ENCODE peak calls at places on chromosomes 11 and 22, in six cellular contexts. T, Z, S, L, J and F are unnamed samples.

GRCh38 chr11:66421492-66422205 is 814 bp downstream of the NPAS4 start:
- DNase-seq in T (peak), Z (peak), S (peak), L (peak), J (peak), F (peak)

GRCh38 chr11:63705526-63705925 is 24.2 kb downstream of the RTN3 start:
- DNase-seq in T (no peak), Z (no peak), S (no peak), L (no peak), J (no peak), F (no peak)

GRCh38 chr11:98036810-98037209 is 983.9 kb upstream of the CNTN5 start:
- DNase-seq in T (no peak), Z (no peak), S (no peak), L (no peak), J (no peak), F (no peak)

GRCh38 chr11:107078375-107078774 is 60.1 kb upstream of the GUCY1A2 start:
- DNase-seq in T (no peak), Z (no peak), S (no peak), L (no peak), J (no peak), F (no peak)

GRCh38 chr11:7668911-7669310 is 4.4 kb downstream of the CYB5R2 start:
- DNase-seq in T (no peak), Z (no peak), S (no peak), L (no peak), J (no peak), F (no peak)

GRCh38 chr11:45079943-45080719 is 66.3 kb upstream of the PRDM11 start:
- DNase-seq in T (no peak), Z (peak), S (no peak), L (no peak), J (no peak), F (peak)

GRCh38 chr22:35076648-35077047 is 10.7 kb downstream of the ISX start:
- DNase-seq in T (no peak), Z (no peak), S (no peak), L (no peak), J (no peak), F (no peak)

GRCh38 chr22:45441158-45441557 is 27.7 kb downstream of the RIBC2 start:
- DNase-seq in T (peak), Z (peak), S (peak), L (peak), J (peak), F (no peak)

GRCh38 chr22:38850399-38850798 is 6.6 kb upstream of the NPTXR start:
- DNase-seq in T (no peak), Z (no peak), S (no peak), L (no peak), J (no peak), F (no peak)

GRCh38 chr11:24496728-24497396 is at the start of gene LUZP2:
- DNase-seq in T (peak), Z (no peak), S (peak), L (peak), J (peak), F (no peak)
- TF ChIP-seq CTCF in T (no peak), Z (no peak), S (no peak), L (no peak), J (no peak), F (no peak)

GRCh38 chr11:77040401-77040777 is 6.2 kb downstream of the B3GNT6 start:
- DNase-seq in T (no peak), Z (no peak), S (no peak), L (no peak), J (no peak), F (no peak)

GRCh38 chr11:77038825-77039326 is 4.7 kb downstream of the B3GNT6 start:
- DNase-seq in T (no peak), Z (no peak), S (no peak), L (no peak), J (no peak), F (no peak)

GRCh38 chr11:77040889-77041288 is 6.7 kb downstream of the B3GNT6 start:
- DNase-seq in T (no peak), Z (no peak), S (no peak), L (no peak), J (no peak), F (no peak)

GRCh38 chr11:77038029-77038824 is 4.0 kb downstream of the B3GNT6 start:
- DNase-seq in T (peak), Z (no peak), S (no peak), L (no peak), J (no peak), F (no peak)

GRCh38 chr11:77039491-77040400 is 5.5 kb downstream of the B3GNT6 start:
- DNase-seq in T (peak), Z (peak), S (peak), L (peak), J (peak), F (no peak)
- TF ChIP-seq CTCF in T (peak), Z (peak), S (peak), L (peak), J (peak), F (no peak)

DNA sequence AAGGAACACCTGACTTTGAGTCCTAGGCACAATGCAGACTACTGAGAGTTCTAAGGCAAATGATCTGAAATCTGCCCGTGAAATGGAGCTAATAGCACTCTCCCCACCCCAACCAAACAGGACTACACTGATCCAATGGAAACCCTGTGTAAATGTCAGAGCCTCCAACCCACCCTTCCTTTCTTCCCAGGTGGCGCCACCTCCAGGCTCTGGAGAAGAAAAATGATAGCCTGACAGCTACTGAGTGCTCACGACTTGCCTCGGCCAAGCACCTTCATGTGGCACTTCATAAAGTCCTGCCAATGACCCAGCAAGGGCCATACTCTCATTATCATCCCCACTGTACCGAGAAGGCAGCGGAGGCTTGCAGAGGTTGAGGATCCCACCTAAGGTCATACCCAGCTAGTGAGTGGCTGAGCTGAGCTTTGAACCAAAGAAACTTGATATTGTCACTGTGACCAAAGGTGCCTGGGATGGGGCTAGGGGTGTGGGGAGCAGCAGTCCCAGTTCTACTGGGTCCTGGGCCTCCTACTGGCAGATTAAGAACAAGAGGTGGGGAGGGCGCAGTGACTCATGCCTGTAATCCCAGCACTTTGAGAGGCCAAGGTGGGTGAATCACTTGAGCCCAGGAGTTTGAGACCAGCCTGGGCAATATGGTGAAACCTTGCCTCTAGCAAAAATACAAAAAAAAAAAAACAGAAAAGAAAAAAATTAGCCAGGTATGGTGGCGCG is 20.5 kb downstream of the TST start:
- DNase-seq in T (peak), Z (peak), S (no peak), L (no peak), J (no peak), F (no peak)
- TF ChIP-seq CTCF in T (no peak), Z (no peak), S (peak), L (no peak), J (no peak), F (no peak)

DNA sequence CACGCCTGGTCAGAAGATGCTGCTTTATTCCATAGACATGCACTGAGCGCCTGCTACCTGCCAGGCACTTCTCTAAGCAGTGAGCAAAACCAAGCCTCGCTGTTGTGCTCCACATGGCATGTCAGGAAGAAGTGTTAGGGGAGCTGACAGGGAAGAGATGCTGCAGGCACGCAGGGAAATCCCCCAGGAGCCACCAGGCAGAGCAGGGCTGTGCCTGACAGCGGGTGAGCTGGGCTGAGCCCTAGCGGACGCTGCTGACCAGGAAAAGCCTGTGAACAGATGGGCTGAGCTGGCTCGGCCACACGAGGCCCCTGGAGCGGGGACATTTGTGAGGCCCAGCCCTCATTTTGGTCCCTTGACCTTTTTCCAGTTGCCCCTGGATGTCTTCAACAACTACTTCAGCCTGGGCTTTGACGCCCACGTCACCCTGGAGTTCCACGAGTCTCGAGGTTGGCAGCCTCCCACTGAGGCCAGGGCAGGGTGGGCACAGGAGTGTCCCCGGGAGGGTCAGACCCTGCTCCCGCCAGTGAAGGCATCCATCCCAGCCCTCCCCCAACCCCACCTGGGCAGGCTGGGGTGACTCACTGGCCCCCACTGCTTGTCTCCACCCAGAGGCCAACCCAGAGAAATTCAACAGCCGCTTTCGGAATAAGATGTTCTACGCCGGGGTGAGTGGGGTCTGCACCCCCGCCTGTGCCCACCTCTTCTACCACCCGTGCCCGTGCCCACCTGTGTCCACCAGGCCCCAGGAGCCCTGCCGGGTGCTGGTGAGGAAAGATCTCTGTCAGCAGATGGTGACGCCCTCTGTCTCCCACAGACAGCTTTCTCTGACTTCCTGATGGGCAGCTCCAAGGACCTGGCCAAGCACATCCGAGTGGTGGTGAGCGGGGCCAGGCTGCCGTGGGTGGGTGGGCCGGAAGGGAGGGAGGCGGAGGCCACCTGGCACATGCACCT is 7.4 kb upstream of the MDK start:
- DNase-seq in T (no peak), Z (no peak), S (no peak), L (no peak), J (peak), F (no peak)
- TF ChIP-seq CTCF in T (no peak), Z (no peak), S (no peak), L (no peak), J (no peak), F (no peak)

GRCh38 chr11:33716236-33716635 is 15.6 kb upstream of the C11orf91 start:
- DNase-seq in T (no peak), Z (no peak), S (no peak), L (no peak), J (no peak), F (no peak)
- TF ChIP-seq CTCF in T (peak), Z (no peak), S (peak), L (no peak), J (peak), F (no peak)

GRCh38 chr22:36103891-36104290 is 56.7 kb downstream of the APOL3 start:
- DNase-seq in T (no peak), Z (no peak), S (no peak), L (no peak), J (no peak), F (no peak)

GRCh38 chr22:36102995-36103394 is 57.6 kb downstream of the APOL3 start:
- DNase-seq in T (no peak), Z (no peak), S (no peak), L (no peak), J (no peak), F (no peak)

GRCh38 chr22:36104988-36105387 is 55.6 kb downstream of the APOL3 start:
- DNase-seq in T (peak), Z (no peak), S (peak), L (no peak), J (no peak), F (no peak)

GRCh38 chr22:36106910-36107309 is 53.6 kb downstream of the APOL3 start:
- DNase-seq in T (no peak), Z (no peak), S (no peak), L (no peak), J (no peak), F (no peak)

GRCh38 chr22:36104435-36104834 is 56.1 kb downstream of the APOL3 start:
- DNase-seq in T (no peak), Z (no peak), S (no peak), L (no peak), J (no peak), F (no peak)
- TF ChIP-seq CTCF in T (no peak), Z (no peak), S (peak), L (no peak), J (no peak), F (no peak)

DNA sequence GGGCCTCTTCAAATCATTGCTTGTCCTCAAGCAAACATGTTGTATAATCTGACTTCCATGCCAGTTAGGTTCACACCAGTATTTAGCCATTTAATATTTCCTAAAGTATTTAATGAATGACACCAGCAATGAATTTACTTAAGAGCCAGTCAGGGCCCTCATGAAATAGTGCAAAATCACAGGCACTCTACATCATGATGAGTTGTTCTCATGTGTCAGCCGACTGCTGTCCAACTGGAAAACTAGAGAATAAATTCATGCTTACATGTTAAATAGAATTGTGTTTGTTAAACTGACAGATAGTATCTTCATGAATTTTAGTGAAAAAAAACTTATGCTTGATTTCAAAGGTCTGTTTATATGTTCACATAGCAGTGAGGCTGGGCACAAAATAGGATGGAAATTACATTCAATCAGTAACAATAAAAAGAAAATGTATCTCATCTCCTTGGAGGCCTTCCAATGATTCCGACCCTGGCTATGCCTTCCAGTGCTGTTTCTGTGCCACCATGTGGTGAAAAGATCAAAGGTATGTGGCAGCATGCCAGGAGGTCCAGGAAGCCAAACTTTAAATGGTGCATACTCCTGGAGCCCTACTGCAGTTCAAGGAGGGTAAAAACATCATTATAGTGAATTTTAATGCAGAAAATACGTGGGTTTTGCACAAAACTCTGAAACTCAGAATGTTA is 45.2 kb downstream of the CTSC start:
- DNase-seq in T (peak), Z (peak), S (no peak), L (no peak), J (no peak), F (no peak)
- TF ChIP-seq CTCF in T (no peak), Z (no peak), S (no peak), L (no peak), J (no peak), F (no peak)

DNA sequence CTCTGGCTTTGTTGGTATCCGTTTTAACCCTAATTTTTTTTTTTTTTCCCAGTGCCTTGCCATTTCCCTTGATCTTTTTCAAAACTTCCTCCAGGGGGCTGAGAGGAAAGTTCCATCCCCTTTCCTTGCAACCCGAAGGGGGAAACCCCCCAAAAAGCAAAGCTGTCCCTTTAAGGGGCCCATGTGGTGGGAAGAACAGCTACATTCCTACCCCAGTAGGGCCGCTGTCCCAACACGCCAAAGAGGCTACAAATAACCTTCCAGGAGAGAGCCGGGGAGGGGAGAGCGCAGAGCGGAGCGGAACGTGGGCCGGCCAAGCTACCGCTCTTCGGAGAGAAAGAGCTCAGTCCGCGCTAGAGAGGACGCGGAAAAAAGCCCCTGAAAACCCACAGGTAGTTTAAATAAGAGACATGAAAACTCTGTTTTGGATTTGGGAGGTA is 1.7 kb downstream of the LRP4 start:
- DNase-seq in T (peak), Z (peak), S (peak), L (peak), J (peak), F (no peak)
- TF ChIP-seq CTCF in T (peak), Z (no peak), S (peak), L (no peak), J (no peak), F (no peak)